ENCODE peak calls at places on chromosome 6, in five cellular contexts. One of them, this sample, is unnamed.

GRCh38 chr6:36343109-36343508 is 6.4 kb upstream of the BNIP5 start:
- DNase-seq in IMR-90: no peak
- DNase-seq in mammary epithelial cell: no peak
- DNase-seq in trophoblast cell: no peak
- DNase-seq in OCI-LY7: no peak
- DNase-seq in this sample: no peak

GRCh38 chr6:21992178-21992967 is 304.5 kb downstream of the PRL start:
- DNase-seq in trophoblast cell: no peak
- DNase-seq in OCI-LY7: no peak
- DNase-seq in mammary epithelial cell: peak; percentile 42
- DNase-seq in IMR-90: peak; percentile 80
- DNase-seq in this sample: peak; percentile 79

GRCh38 chr6:117919775-117920492 is 12.9 kb downstream of the SLC35F1 start:
- DNase-seq in OCI-LY7: no peak
- DNase-seq in trophoblast cell: no peak
- DNase-seq in mammary epithelial cell: no peak
- DNase-seq in IMR-90: no peak
- DNase-seq in this sample: no peak

GRCh38 chr6:13915566-13916229 is 9.1 kb upstream of the RNF182 start:
- DNase-seq in trophoblast cell: no peak
- DNase-seq in OCI-LY7: no peak
- DNase-seq in mammary epithelial cell: no peak
- DNase-seq in IMR-90: no peak
- DNase-seq in this sample: no peak

GRCh38 chr6:83514877-83515466 is 2.6 kb downstream of the PRSS35 start:
- DNase-seq in trophoblast cell: peak; percentile 86
- DNase-seq in OCI-LY7: peak; percentile 50
- DNase-seq in IMR-90: peak; percentile 80
- DNase-seq in mammary epithelial cell: peak; percentile 48
- DNase-seq in this sample: peak; percentile 52

GRCh38 chr6:118350881-118351430 is 197.1 kb upstream of the PLN start:
- DNase-seq in mammary epithelial cell: no peak
- DNase-seq in IMR-90: peak; percentile 90
- DNase-seq in OCI-LY7: no peak
- DNase-seq in trophoblast cell: no peak
- DNase-seq in this sample: peak; percentile 23

GRCh38 chr6:87116922-87117321 is 22.0 kb upstream of the CGA start:
- DNase-seq in trophoblast cell: no peak
- DNase-seq in mammary epithelial cell: no peak
- DNase-seq in IMR-90: no peak
- DNase-seq in OCI-LY7: no peak
- DNase-seq in this sample: no peak

GRCh38 chr6:38990475-38990874 is 58.1 kb upstream of the GLP1R start:
- DNase-seq in OCI-LY7: no peak
- DNase-seq in mammary epithelial cell: no peak
- DNase-seq in IMR-90: no peak
- DNase-seq in trophoblast cell: no peak
- DNase-seq in this sample: no peak

GRCh38 chr6:36712816-36713215 is 15.2 kb downstream of the RAB44 start:
- DNase-seq in mammary epithelial cell: no peak
- DNase-seq in IMR-90: no peak
- DNase-seq in trophoblast cell: no peak
- DNase-seq in OCI-LY7: no peak
- DNase-seq in this sample: no peak

GRCh38 chr6:124131259-124131658 is 327.6 kb downstream of the NKAIN2 start:
- DNase-seq in OCI-LY7: no peak
- DNase-seq in IMR-90: no peak
- DNase-seq in mammary epithelial cell: peak; percentile 51
- DNase-seq in trophoblast cell: no peak
- DNase-seq in this sample: no peak

GRCh38 chr6:31834704-31835375 is 7.3 kb downstream of the HSPA1B start:
- DNase-seq in IMR-90: no peak
- DNase-seq in mammary epithelial cell: no peak
- DNase-seq in OCI-LY7: peak; percentile 81
- DNase-seq in trophoblast cell: peak; percentile 78
- DNase-seq in this sample: peak; percentile 96

GRCh38 chr6:112320561-112321300 is 26.4 kb upstream of the RFPL4B start:
- DNase-seq in OCI-LY7: no peak
- DNase-seq in IMR-90: peak; percentile 44
- DNase-seq in mammary epithelial cell: no peak
- DNase-seq in trophoblast cell: peak; percentile 50
- DNase-seq in this sample: no peak

GRCh38 chr6:105077592-105078463 is 102.0 kb downstream of the POPDC3 start:
- DNase-seq in trophoblast cell: peak; percentile 74
- DNase-seq in OCI-LY7: peak; percentile 35
- DNase-seq in IMR-90: peak; percentile 64
- DNase-seq in mammary epithelial cell: peak; percentile 32
- DNase-seq in this sample: no peak

GRCh38 chr6:79079425-79080130 is 1.5 kb upstream of the PHIP start:
- DNase-seq in mammary epithelial cell: no peak
- DNase-seq in OCI-LY7: no peak
- DNase-seq in IMR-90: peak; percentile 8
- DNase-seq in trophoblast cell: no peak
- DNase-seq in this sample: peak; percentile 74

GRCh38 chr6:57423468-57423867 is 106.0 kb downstream of the PRIM2 start:
- DNase-seq in OCI-LY7: no peak
- DNase-seq in trophoblast cell: no peak
- DNase-seq in IMR-90: no peak
- DNase-seq in mammary epithelial cell: no peak
- DNase-seq in this sample: peak; percentile 9

GRCh38 chr6:24283043-24283985 is 74.5 kb downstream of the DCDC2 start:
- DNase-seq in trophoblast cell: peak; percentile 80
- DNase-seq in OCI-LY7: peak; percentile 65
- DNase-seq in IMR-90: peak; percentile 61
- DNase-seq in mammary epithelial cell: peak; percentile 63
- DNase-seq in this sample: peak; percentile 73

GRCh38 chr6:159467473-159468041 is 225.5 kb downstream of the SOD2 start:
- DNase-seq in mammary epithelial cell: peak; percentile 8
- DNase-seq in OCI-LY7: peak; percentile 90
- DNase-seq in trophoblast cell: peak; percentile 92
- DNase-seq in IMR-90: no peak
- DNase-seq in this sample: peak; percentile 55

GRCh38 chr6:104928141-104928540 is 28.8 kb upstream of the LIN28B start:
- DNase-seq in mammary epithelial cell: no peak
- DNase-seq in trophoblast cell: no peak
- DNase-seq in IMR-90: no peak
- DNase-seq in OCI-LY7: no peak
- DNase-seq in this sample: no peak

GRCh38 chr6:131096786-131097185 is 33.7 kb upstream of the EPB41L2 start:
- DNase-seq in mammary epithelial cell: no peak
- DNase-seq in IMR-90: no peak
- DNase-seq in trophoblast cell: no peak
- DNase-seq in OCI-LY7: no peak
- DNase-seq in this sample: no peak

GRCh38 chr6:88301888-88302768 is 136.0 kb upstream of the CNR1 start:
- DNase-seq in trophoblast cell: no peak
- DNase-seq in IMR-90: no peak
- DNase-seq in mammary epithelial cell: no peak
- DNase-seq in OCI-LY7: no peak
- DNase-seq in this sample: no peak

GRCh38 chr6:56524891-56525703 is 117.6 kb downstream of the DST start:
- DNase-seq in mammary epithelial cell: peak; percentile 38
- DNase-seq in trophoblast cell: peak; percentile 73
- DNase-seq in OCI-LY7: no peak
- DNase-seq in IMR-90: peak; percentile 96
- DNase-seq in this sample: peak; percentile 23

GRCh38 chr6:21947751-21948386 is 349.0 kb downstream of the PRL start:
- DNase-seq in trophoblast cell: peak; percentile 28
- DNase-seq in OCI-LY7: no peak
- DNase-seq in IMR-90: peak; percentile 62
- DNase-seq in mammary epithelial cell: no peak
- DNase-seq in this sample: no peak

GRCh38 chr6:94389218-94389617 is 969.9 kb upstream of the EPHA7 start:
- DNase-seq in trophoblast cell: no peak
- DNase-seq in IMR-90: no peak
- DNase-seq in mammary epithelial cell: peak; percentile 2
- DNase-seq in OCI-LY7: no peak
- DNase-seq in this sample: no peak

GRCh38 chr6:163298079-163298807 is 116.3 kb upstream of the QKI start:
- DNase-seq in mammary epithelial cell: no peak
- DNase-seq in trophoblast cell: no peak
- DNase-seq in IMR-90: no peak
- DNase-seq in OCI-LY7: no peak
- DNase-seq in this sample: no peak

GRCh38 chr6:154980273-154981070 is 14.6 kb upstream of the TIAM2 start:
- DNase-seq in trophoblast cell: no peak
- DNase-seq in IMR-90: no peak
- DNase-seq in mammary epithelial cell: no peak
- DNase-seq in OCI-LY7: no peak
- DNase-seq in this sample: no peak

GRCh38 chr6:90885611-90886056 is 298.8 kb upstream of the MAP3K7 start:
- DNase-seq in OCI-LY7: no peak
- DNase-seq in IMR-90: no peak
- DNase-seq in trophoblast cell: peak; percentile 65
- DNase-seq in mammary epithelial cell: peak; percentile 63
- DNase-seq in this sample: no peak

GRCh38 chr6:37675606-37676005 is 22.1 kb downstream of the MDGA1 start:
- DNase-seq in OCI-LY7: no peak
- DNase-seq in trophoblast cell: no peak
- DNase-seq in mammary epithelial cell: no peak
- DNase-seq in IMR-90: no peak
- DNase-seq in this sample: peak; percentile 83

GRCh38 chr6:163418273-163419029 is 3.9 kb downstream of the QKI start:
- DNase-seq in OCI-LY7: no peak
- DNase-seq in trophoblast cell: no peak
- DNase-seq in IMR-90: no peak
- DNase-seq in mammary epithelial cell: no peak
- DNase-seq in this sample: no peak

DNA sequence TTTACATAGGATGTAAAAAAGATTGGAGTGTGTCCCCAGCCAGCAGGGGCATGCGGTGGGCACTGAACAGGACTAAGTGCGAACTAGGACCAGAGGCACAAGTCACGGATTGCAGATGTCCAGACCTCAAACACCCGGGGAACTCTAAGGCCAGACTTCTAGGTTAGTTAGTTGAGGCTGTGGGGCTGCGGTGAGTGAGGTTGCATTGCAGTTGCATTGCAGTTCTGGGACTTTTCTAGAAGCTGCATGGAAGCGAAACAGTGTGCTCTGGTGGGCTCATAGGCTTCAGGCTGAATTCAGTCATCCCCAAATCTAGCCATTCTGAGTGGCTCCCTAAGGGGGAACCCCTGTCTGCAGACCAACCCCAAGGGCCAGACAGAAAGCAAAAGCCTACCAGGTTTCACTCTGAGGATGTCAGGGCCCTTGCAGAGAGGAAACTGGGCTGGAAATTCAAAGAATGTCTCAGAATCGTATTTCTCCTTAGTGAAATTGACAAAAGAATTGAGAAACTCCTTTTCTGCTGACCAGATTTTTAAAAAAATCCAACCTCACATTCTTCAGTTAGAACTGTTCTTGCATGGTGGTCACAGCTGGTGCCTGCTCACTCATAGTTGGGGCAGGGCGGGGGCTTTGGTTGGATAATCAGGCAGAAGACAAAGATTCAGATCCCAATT is 182.8 kb downstream of the ZDHHC14 start:
- DNase-seq in mammary epithelial cell: no peak
- DNase-seq in IMR-90: no peak
- DNase-seq in trophoblast cell: peak; percentile 17
- DNase-seq in OCI-LY7: peak; percentile 41
- DNase-seq in this sample: no peak
- H3K4me3 ChIP-seq in mammary epithelial cell: no peak overlapping the region
- H3K4me3 ChIP-seq in IMR-90: no peak overlapping the region
- H3K4me3 ChIP-seq in trophoblast cell: no peak overlapping the region
- H3K4me3 ChIP-seq in OCI-LY7: no peak overlapping the region
- H3K4me3 ChIP-seq in this sample: no peak overlapping the region

DNA sequence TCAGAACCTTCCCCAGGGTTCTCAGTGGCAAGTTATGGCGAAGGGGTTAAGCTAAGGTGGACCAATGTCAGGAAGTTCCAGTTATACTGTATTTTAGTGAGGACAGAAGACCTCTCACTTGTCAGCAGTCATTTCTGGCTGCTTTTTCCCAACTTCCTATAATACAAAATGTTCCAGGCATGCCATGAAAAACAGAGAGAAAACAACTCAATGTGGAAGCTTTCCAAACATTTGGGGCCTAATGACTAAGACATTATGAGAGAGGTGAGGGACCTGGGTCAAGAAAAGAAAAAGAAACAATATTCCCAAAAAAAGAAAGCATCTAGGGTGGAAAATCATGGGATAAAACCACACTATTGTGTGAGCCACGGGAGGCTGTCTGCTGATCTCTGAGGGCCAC is 99.9 kb upstream of the MAP3K4 start:
- DNase-seq in trophoblast cell: no peak
- DNase-seq in OCI-LY7: no peak
- DNase-seq in mammary epithelial cell: no peak
- DNase-seq in IMR-90: no peak
- DNase-seq in this sample: no peak
- H3K27ac ChIP-seq in trophoblast cell: no peak overlapping the region
- H3K27ac ChIP-seq in OCI-LY7: no peak overlapping the region
- H3K27ac ChIP-seq in mammary epithelial cell: no peak overlapping the region
- H3K27ac ChIP-seq in IMR-90: no peak overlapping the region
- H3K27ac ChIP-seq in this sample: no peak overlapping the region

DNA sequence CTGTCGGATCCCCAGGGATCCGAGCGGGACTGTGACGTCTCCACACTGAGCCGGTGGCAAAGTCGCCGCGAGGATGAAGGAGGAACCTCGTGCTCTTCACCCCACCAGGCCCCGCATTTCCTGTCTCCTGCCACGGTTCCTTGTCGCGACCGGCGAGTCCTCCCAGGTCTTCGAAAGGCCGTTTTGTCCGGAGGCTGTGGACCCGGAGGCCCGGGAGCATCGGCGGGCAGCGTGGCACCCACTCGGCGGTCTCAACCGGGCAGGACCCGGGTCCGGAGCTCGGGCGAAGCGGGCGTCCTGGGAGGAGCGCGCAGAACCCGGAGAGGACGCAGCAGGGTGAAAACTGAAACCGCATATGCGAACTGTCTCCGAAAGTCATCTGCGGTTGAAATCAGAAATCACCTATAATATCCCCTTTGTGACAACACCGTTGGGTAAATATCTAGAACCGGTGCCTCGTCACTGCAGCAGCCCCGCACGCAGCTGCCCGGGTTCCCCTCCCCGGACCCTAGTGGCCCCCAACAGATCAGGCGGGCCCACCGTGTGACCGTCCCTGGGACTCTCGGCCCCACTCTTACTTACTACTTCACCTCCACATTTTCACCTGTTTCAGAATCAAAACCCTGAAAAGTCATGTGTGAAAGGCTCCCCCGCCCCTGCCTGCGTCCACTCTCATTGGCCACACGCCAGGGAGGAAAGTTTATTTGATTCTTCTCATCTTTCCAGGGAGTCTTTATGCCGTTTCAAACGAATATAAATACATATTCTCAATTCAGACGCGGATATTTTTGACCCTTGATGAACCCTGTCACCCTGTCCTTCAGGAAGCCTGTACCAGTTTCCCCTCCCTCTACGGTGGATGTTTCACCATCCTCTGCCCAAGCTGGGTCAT is 3.0 kb upstream of the ULBP2 start:
- DNase-seq in IMR-90: no peak
- DNase-seq in trophoblast cell: peak; percentile 19
- DNase-seq in mammary epithelial cell: no peak
- DNase-seq in OCI-LY7: no peak
- DNase-seq in this sample: peak; percentile 84
- H2AFZ ChIP-seq in IMR-90: peak overlapping the region; percentile 95
- H2AFZ ChIP-seq in trophoblast cell: no peak overlapping the region
- H2AFZ ChIP-seq in mammary epithelial cell: peak overlapping the region; percentile 96
- H2AFZ ChIP-seq in OCI-LY7: no peak overlapping the region
- H2AFZ ChIP-seq in this sample: peak overlapping the region; percentile 91

GRCh38 chr6:108116781-108117426 is 42.4 kb upstream of the OSTM1 start:
- DNase-seq in mammary epithelial cell: no peak
- DNase-seq in trophoblast cell: no peak
- DNase-seq in OCI-LY7: no peak
- DNase-seq in IMR-90: no peak
- DNase-seq in this sample: no peak
- H3K4me3 ChIP-seq in mammary epithelial cell: no peak overlapping the region
- H3K4me3 ChIP-seq in trophoblast cell: no peak overlapping the region
- H3K4me3 ChIP-seq in OCI-LY7: no peak overlapping the region
- H3K4me3 ChIP-seq in IMR-90: no peak overlapping the region
- H3K4me3 ChIP-seq in this sample: no peak overlapping the region